ENCODE peak calls at places on chromosomes 6 and 20, in nine cellular contexts. One of them, this sample, is unnamed.

GRCh38 chr20:44431502-44432234 is 44.0 kb upstream of the TTPAL start:
- DNase-seq in transverse colon: no peak
- DNase-seq in A549: no peak
- DNase-seq in left ventricle myocardium inferior: no peak
- DNase-seq in brain microvascular endothelial cell: no peak
- DNase-seq in PC-9: no peak
- DNase-seq in heart right ventricle: no peak
- DNase-seq in thoracic aorta: no peak
- DNase-seq in right lobe of liver: no peak
- DNase-seq in this sample: no peak

GRCh38 chr6:144365176-144365710 is 80.1 kb downstream of the UTRN start:
- DNase-seq in transverse colon: no peak
- DNase-seq in A549: no peak
- DNase-seq in left ventricle myocardium inferior: no peak
- DNase-seq in brain microvascular endothelial cell: no peak
- DNase-seq in PC-9: no peak
- DNase-seq in heart right ventricle: no peak
- DNase-seq in thoracic aorta: no peak
- DNase-seq in right lobe of liver: no peak
- DNase-seq in this sample: no peak

GRCh38 chr6:53240139-53240538 is 91.5 kb upstream of the GCM1 start:
- DNase-seq in transverse colon: no peak
- DNase-seq in A549: no peak
- DNase-seq in left ventricle myocardium inferior: no peak
- DNase-seq in brain microvascular endothelial cell: no peak
- DNase-seq in PC-9: no peak
- DNase-seq in heart right ventricle: no peak
- DNase-seq in thoracic aorta: no peak
- DNase-seq in right lobe of liver: no peak
- DNase-seq in this sample: no peak

GRCh38 chr6:29696147-29697129 is 15.5 kb upstream of the ZFP57 start:
- DNase-seq in transverse colon: no peak
- DNase-seq in A549: peak; percentile 20
- DNase-seq in left ventricle myocardium inferior: no peak
- DNase-seq in brain microvascular endothelial cell: peak; percentile 19
- DNase-seq in PC-9: peak; percentile 33
- DNase-seq in heart right ventricle: no peak
- DNase-seq in thoracic aorta: no peak
- DNase-seq in right lobe of liver: no peak
- DNase-seq in this sample: no peak

GRCh38 chr6:144898052-144898689 is 613.0 kb downstream of the UTRN start:
- DNase-seq in transverse colon: no peak
- DNase-seq in A549: no peak
- DNase-seq in left ventricle myocardium inferior: no peak
- DNase-seq in brain microvascular endothelial cell: peak; percentile 42
- DNase-seq in PC-9: peak; percentile 26
- DNase-seq in heart right ventricle: no peak
- DNase-seq in thoracic aorta: no peak
- DNase-seq in right lobe of liver: no peak
- DNase-seq in this sample: no peak

GRCh38 chr20:57705103-57705899 is 4.5 kb downstream of the PMEPA1 start:
- DNase-seq in transverse colon: no peak
- DNase-seq in A549: no peak
- DNase-seq in left ventricle myocardium inferior: no peak
- DNase-seq in brain microvascular endothelial cell: no peak
- DNase-seq in PC-9: no peak
- DNase-seq in heart right ventricle: no peak
- DNase-seq in thoracic aorta: no peak
- DNase-seq in right lobe of liver: no peak
- DNase-seq in this sample: no peak

GRCh38 chr6:47651505-47651944 is 46.9 kb upstream of the ADGRF4 start:
- DNase-seq in transverse colon: no peak
- DNase-seq in A549: no peak
- DNase-seq in left ventricle myocardium inferior: no peak
- DNase-seq in brain microvascular endothelial cell: peak; percentile 54
- DNase-seq in PC-9: no peak
- DNase-seq in heart right ventricle: no peak
- DNase-seq in thoracic aorta: no peak
- DNase-seq in right lobe of liver: no peak
- DNase-seq in this sample: no peak

GRCh38 chr6:108027594-108027993 is 46.9 kb downstream of the OSTM1 start:
- DNase-seq in transverse colon: peak; percentile 69
- DNase-seq in A549: no peak
- DNase-seq in left ventricle myocardium inferior: no peak
- DNase-seq in brain microvascular endothelial cell: no peak
- DNase-seq in PC-9: peak; percentile 42
- DNase-seq in heart right ventricle: no peak
- DNase-seq in thoracic aorta: no peak
- DNase-seq in right lobe of liver: no peak
- DNase-seq in this sample: no peak

GRCh38 chr6:37507690-37508421 is 8.2 kb upstream of the CCDC167 start:
- DNase-seq in transverse colon: peak; percentile 25
- DNase-seq in A549: no peak
- DNase-seq in left ventricle myocardium inferior: no peak
- DNase-seq in brain microvascular endothelial cell: no peak
- DNase-seq in PC-9: no peak
- DNase-seq in heart right ventricle: no peak
- DNase-seq in thoracic aorta: no peak
- DNase-seq in right lobe of liver: no peak
- DNase-seq in this sample: no peak

GRCh38 chr20:14510341-14510740 is 172.9 kb upstream of the FLRT3 start:
- DNase-seq in transverse colon: no peak
- DNase-seq in A549: no peak
- DNase-seq in left ventricle myocardium inferior: no peak
- DNase-seq in brain microvascular endothelial cell: no peak
- DNase-seq in PC-9: no peak
- DNase-seq in heart right ventricle: no peak
- DNase-seq in thoracic aorta: no peak
- DNase-seq in right lobe of liver: no peak
- DNase-seq in this sample: no peak

GRCh38 chr6:33320315-33321181 is 3.0 kb upstream of the ZBTB22 start:
- DNase-seq in transverse colon: peak; percentile 33
- DNase-seq in A549: no peak
- DNase-seq in left ventricle myocardium inferior: peak; percentile 63
- DNase-seq in brain microvascular endothelial cell: peak; percentile 94
- DNase-seq in PC-9: peak; percentile 60
- DNase-seq in heart right ventricle: peak; percentile 69
- DNase-seq in thoracic aorta: no peak
- DNase-seq in right lobe of liver: peak; percentile 68
- DNase-seq in this sample: no peak

GRCh38 chr6:40425192-40425919 is 161.8 kb downstream of the LRFN2 start:
- DNase-seq in transverse colon: no peak
- DNase-seq in A549: no peak
- DNase-seq in left ventricle myocardium inferior: peak; percentile 40
- DNase-seq in brain microvascular endothelial cell: no peak
- DNase-seq in PC-9: no peak
- DNase-seq in heart right ventricle: peak; percentile 63
- DNase-seq in thoracic aorta: no peak
- DNase-seq in right lobe of liver: no peak
- DNase-seq in this sample: no peak

GRCh38 chr6:31083742-31084354 is 28.5 kb downstream of the C6orf15 start:
- DNase-seq in transverse colon: peak; percentile 44
- DNase-seq in A549: no peak
- DNase-seq in left ventricle myocardium inferior: no peak
- DNase-seq in brain microvascular endothelial cell: peak; percentile 85
- DNase-seq in PC-9: no peak
- DNase-seq in heart right ventricle: peak; percentile 53
- DNase-seq in thoracic aorta: no peak
- DNase-seq in right lobe of liver: no peak
- DNase-seq in this sample: no peak

GRCh38 chr6:77092971-77093370 is 370.3 kb downstream of the HTR1B start:
- DNase-seq in transverse colon: no peak
- DNase-seq in A549: no peak
- DNase-seq in left ventricle myocardium inferior: no peak
- DNase-seq in brain microvascular endothelial cell: peak; percentile 68
- DNase-seq in PC-9: no peak
- DNase-seq in heart right ventricle: no peak
- DNase-seq in thoracic aorta: no peak
- DNase-seq in right lobe of liver: no peak
- DNase-seq in this sample: no peak

GRCh38 chr6:158810149-158811095 is 8.7 kb downstream of the EZR start:
- DNase-seq in transverse colon: no peak
- DNase-seq in A549: no peak
- DNase-seq in left ventricle myocardium inferior: no peak
- DNase-seq in brain microvascular endothelial cell: no peak
- DNase-seq in PC-9: no peak
- DNase-seq in heart right ventricle: no peak
- DNase-seq in thoracic aorta: no peak
- DNase-seq in right lobe of liver: peak; percentile 16
- DNase-seq in this sample: no peak

GRCh38 chr6:11702796-11703130 is 75.8 kb downstream of the ADTRP start:
- DNase-seq in transverse colon: peak; percentile 45
- DNase-seq in A549: no peak
- DNase-seq in left ventricle myocardium inferior: no peak
- DNase-seq in brain microvascular endothelial cell: no peak
- DNase-seq in PC-9: peak; percentile 7
- DNase-seq in heart right ventricle: no peak
- DNase-seq in thoracic aorta: no peak
- DNase-seq in right lobe of liver: no peak
- DNase-seq in this sample: no peak

GRCh38 chr6:149897015-149897697 is 757 bp downstream of the RAET1E start:
- DNase-seq in transverse colon: peak; percentile 76
- DNase-seq in A549: peak; percentile 52
- DNase-seq in left ventricle myocardium inferior: peak; percentile 83
- DNase-seq in brain microvascular endothelial cell: peak; percentile 70
- DNase-seq in PC-9: peak; percentile 44
- DNase-seq in heart right ventricle: peak; percentile 79
- DNase-seq in thoracic aorta: peak; percentile 83
- DNase-seq in right lobe of liver: peak; percentile 87
- DNase-seq in this sample: peak; percentile 59
- H3K4me3 ChIP-seq in transverse colon: peak overlapping the region; percentile 10
- H3K4me3 ChIP-seq in A549: no peak overlapping the region
- H3K4me3 ChIP-seq in left ventricle myocardium inferior: peak overlapping the region; percentile 43
- H3K4me3 ChIP-seq in brain microvascular endothelial cell: no peak overlapping the region
- H3K4me3 ChIP-seq in PC-9: peak overlapping the region; percentile 15
- H3K4me3 ChIP-seq in heart right ventricle: peak overlapping the region; percentile 18
- H3K4me3 ChIP-seq in thoracic aorta: peak overlapping the region; percentile 60
- H3K4me3 ChIP-seq in right lobe of liver: peak overlapping the region; percentile 20
- H3K4me3 ChIP-seq in this sample: peak overlapping the region; percentile 32

GRCh38 chr6:63634630-63635029 is 972 bp upstream of the PHF3 start:
- DNase-seq in transverse colon: no peak
- DNase-seq in A549: no peak
- DNase-seq in left ventricle myocardium inferior: no peak
- DNase-seq in brain microvascular endothelial cell: peak; percentile 2
- DNase-seq in PC-9: no peak
- DNase-seq in heart right ventricle: no peak
- DNase-seq in thoracic aorta: no peak
- DNase-seq in right lobe of liver: no peak
- DNase-seq in this sample: no peak

GRCh38 chr6:63635165-63635562 is 438 bp upstream of the PHF3 start:
- DNase-seq in transverse colon: no peak
- DNase-seq in A549: no peak
- DNase-seq in left ventricle myocardium inferior: no peak
- DNase-seq in brain microvascular endothelial cell: no peak
- DNase-seq in PC-9: no peak
- DNase-seq in heart right ventricle: peak; percentile 5
- DNase-seq in thoracic aorta: no peak
- DNase-seq in right lobe of liver: no peak
- DNase-seq in this sample: no peak

GRCh38 chr6:63636516-63636968 is 940 bp downstream of the PHF3 start:
- DNase-seq in transverse colon: peak; percentile 67
- DNase-seq in A549: peak; percentile 7
- DNase-seq in left ventricle myocardium inferior: peak; percentile 47
- DNase-seq in brain microvascular endothelial cell: peak; percentile 18
- DNase-seq in PC-9: peak; percentile 36
- DNase-seq in heart right ventricle: peak; percentile 58
- DNase-seq in thoracic aorta: peak; percentile 17
- DNase-seq in right lobe of liver: peak; percentile 74
- DNase-seq in this sample: peak; percentile 72

GRCh38 chr6:63637865-63638445 is 2.4 kb downstream of the PHF3 start:
- DNase-seq in transverse colon: no peak
- DNase-seq in A549: no peak
- DNase-seq in left ventricle myocardium inferior: no peak
- DNase-seq in brain microvascular endothelial cell: no peak
- DNase-seq in PC-9: no peak
- DNase-seq in heart right ventricle: no peak
- DNase-seq in thoracic aorta: no peak
- DNase-seq in right lobe of liver: no peak
- DNase-seq in this sample: no peak

GRCh38 chr6:63635563-63636515 is at the start of gene PHF3:
- DNase-seq in transverse colon: peak; percentile 93
- DNase-seq in A549: peak; percentile 64
- DNase-seq in left ventricle myocardium inferior: peak; percentile 91
- DNase-seq in brain microvascular endothelial cell: peak; percentile 62
- DNase-seq in PC-9: peak; percentile 92
- DNase-seq in heart right ventricle: peak; percentile 88
- DNase-seq in thoracic aorta: peak; percentile 44
- DNase-seq in right lobe of liver: peak; percentile 92
- DNase-seq in this sample: peak; percentile 95
- TF ChIP-seq CTCF in transverse colon: no peak
- TF ChIP-seq CTCF in A549: no peak
- TF ChIP-seq CTCF in left ventricle myocardium inferior: peak; percentile 20
- TF ChIP-seq CTCF in brain microvascular endothelial cell: peak; percentile 24
- TF ChIP-seq CTCF in PC-9: no peak
- TF ChIP-seq CTCF in heart right ventricle: peak; percentile 38
- TF ChIP-seq CTCF in thoracic aorta: no peak
- TF ChIP-seq CTCF in right lobe of liver: peak; percentile 9
- TF ChIP-seq CTCF in this sample: peak; percentile 27

DNA sequence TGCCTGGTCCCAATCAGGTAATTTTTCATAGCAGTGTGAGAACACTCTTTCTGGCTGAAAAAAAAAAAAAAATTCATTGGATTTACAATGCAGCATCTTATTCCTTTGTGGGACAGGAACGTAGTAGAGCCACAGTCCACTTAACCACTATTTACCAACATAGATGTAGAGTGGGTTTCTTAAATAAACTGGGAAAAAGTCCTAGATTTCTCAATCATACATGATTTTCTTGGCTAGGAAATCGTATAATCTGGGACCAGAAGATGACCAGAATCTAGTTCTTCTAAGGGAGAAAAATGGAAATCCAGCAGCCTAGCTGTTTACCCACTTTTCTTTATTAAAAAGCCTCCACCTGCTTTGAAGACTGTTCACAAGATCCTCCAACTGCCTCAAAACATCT is 70.5 kb downstream of the FYN start:
- DNase-seq in transverse colon: no peak
- DNase-seq in A549: no peak
- DNase-seq in left ventricle myocardium inferior: no peak
- DNase-seq in brain microvascular endothelial cell: no peak
- DNase-seq in PC-9: no peak
- DNase-seq in heart right ventricle: no peak
- DNase-seq in thoracic aorta: no peak
- DNase-seq in right lobe of liver: no peak
- DNase-seq in this sample: no peak
- H3K27ac ChIP-seq in transverse colon: peak overlapping the region; percentile 68
- H3K27ac ChIP-seq in A549: no peak overlapping the region
- H3K27ac ChIP-seq in left ventricle myocardium inferior: peak overlapping the region; percentile 70
- H3K27ac ChIP-seq in brain microvascular endothelial cell: no peak overlapping the region
- H3K27ac ChIP-seq in PC-9: no peak overlapping the region
- H3K27ac ChIP-seq in heart right ventricle: no peak overlapping the region
- H3K27ac ChIP-seq in thoracic aorta: no peak overlapping the region
- H3K27ac ChIP-seq in right lobe of liver: no peak overlapping the region
- H3K27ac ChIP-seq in this sample: peak overlapping the region; percentile 46

DNA sequence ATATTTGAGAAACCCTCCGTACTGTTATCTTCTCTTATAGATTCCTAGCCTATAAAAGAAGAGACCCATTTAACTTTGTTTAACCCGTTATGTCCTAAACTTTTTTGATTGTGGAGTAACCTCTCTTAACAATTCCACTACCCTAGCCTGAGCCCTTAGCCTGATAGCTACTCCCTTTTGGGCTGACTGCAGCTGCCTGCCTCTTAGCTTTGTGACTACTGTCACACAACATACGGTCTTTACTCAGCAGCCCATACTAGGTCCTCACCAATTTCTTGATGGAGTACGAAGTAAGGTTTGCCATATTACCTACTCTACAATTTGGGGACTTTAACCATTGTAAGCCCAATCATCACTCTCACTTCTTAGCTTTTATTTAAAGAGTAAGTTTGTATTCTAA is 72.7 kb downstream of the QRSL1 start:
- DNase-seq in transverse colon: no peak
- DNase-seq in A549: no peak
- DNase-seq in left ventricle myocardium inferior: no peak
- DNase-seq in brain microvascular endothelial cell: no peak
- DNase-seq in PC-9: no peak
- DNase-seq in heart right ventricle: no peak
- DNase-seq in thoracic aorta: no peak
- DNase-seq in right lobe of liver: no peak
- DNase-seq in this sample: no peak
- H3K4me3 ChIP-seq in transverse colon: no peak overlapping the region
- H3K4me3 ChIP-seq in A549: no peak overlapping the region
- H3K4me3 ChIP-seq in left ventricle myocardium inferior: no peak overlapping the region
- H3K4me3 ChIP-seq in brain microvascular endothelial cell: no peak overlapping the region
- H3K4me3 ChIP-seq in PC-9: no peak overlapping the region
- H3K4me3 ChIP-seq in heart right ventricle: no peak overlapping the region
- H3K4me3 ChIP-seq in thoracic aorta: no peak overlapping the region
- H3K4me3 ChIP-seq in right lobe of liver: no peak overlapping the region
- H3K4me3 ChIP-seq in this sample: no peak overlapping the region

This sample was measured in lower lobe of right lung.